ENCODE peak calls at places on chromosomes 3 and 15, in six cellular contexts. N is H7; X is neuronal stem cell; A is CD8-positive, alpha-beta T cell; Y is epithelial cell of esophagus; S is activated naive CD8-positive, alpha-beta T cell treated with anti-CD3 and anti-CD28 coated beads for 36 hours. D is an unnamed sample.

GRCh38 chr15:40763801-40764765 is at the start of gene GCHFR:
- DNase-seq in N (peak), X (peak), A (peak), Y (peak), S (peak), D (no peak)

GRCh38 chr3:10361375-10361774 is 40.5 kb upstream of the SEC13 start:
- DNase-seq in N (no peak), X (no peak), A (no peak), Y (no peak), S (no peak), D (no peak)

GRCh38 chr15:77819841-77820728 is 187.4 kb upstream of the LINGO1 start:
- DNase-seq in N (peak), X (no peak), A (no peak), Y (peak), S (no peak), D (no peak)

GRCh38 chr15:45276851-45277250 is 24.8 kb downstream of the SLC28A2 start:
- DNase-seq in N (peak), X (no peak), A (no peak), Y (peak), S (no peak), D (peak)

GRCh38 chr3:169879846-169880558 is 10.3 kb upstream of the LRRC31 start:
- DNase-seq in N (no peak), X (no peak), A (no peak), Y (no peak), S (no peak), D (no peak)

GRCh38 chr15:54575586-54575985 is 597.3 kb downstream of the UNC13C start:
- DNase-seq in N (no peak), X (no peak), A (no peak), Y (no peak), S (no peak), D (no peak)

GRCh38 chr3:127777861-127778711 is 44.2 kb downstream of the MGLL start:
- DNase-seq in N (no peak), X (no peak), A (no peak), Y (no peak), S (no peak), D (no peak)

GRCh38 chr3:122760457-122761271 is 33.0 kb downstream of the HSPBAP1 start:
- DNase-seq in N (peak), X (peak), A (no peak), Y (no peak), S (no peak), D (no peak)

GRCh38 chr15:43749690-43750345 is 3.6 kb downstream of the PDIA3 start:
- DNase-seq in N (no peak), X (no peak), A (no peak), Y (no peak), S (peak), D (no peak)

GRCh38 chr15:97902140-97902780 is 58.2 kb upstream of the ARRDC4 start:
- DNase-seq in N (no peak), X (no peak), A (no peak), Y (peak), S (no peak), D (no peak)

GRCh38 chr3:171829841-171830559 is 13.1 kb upstream of the TMEM212 start:
- DNase-seq in N (peak), X (no peak), A (no peak), Y (peak), S (no peak), D (peak)

GRCh38 chr3:46931631-46932441 is 44.7 kb downstream of the CCDC12 start:
- DNase-seq in N (no peak), X (no peak), A (no peak), Y (no peak), S (no peak), D (peak)

GRCh38 chr3:51975857-51976549 is 1.1 kb downstream of the ABHD14A start:
- DNase-seq in N (peak), X (no peak), A (no peak), Y (no peak), S (peak), D (no peak)

GRCh38 chr15:34709866-34710265 is 44.9 kb downstream of the GJD2 start:
- DNase-seq in N (no peak), X (no peak), A (no peak), Y (peak), S (no peak), D (no peak)

GRCh38 chr3:11769704-11770103 is 77.0 kb downstream of the TAMM41 start:
- DNase-seq in N (no peak), X (no peak), A (no peak), Y (peak), S (no peak), D (no peak)

GRCh38 chr15:51281368-51281967 is 56.9 kb downstream of the CYP19A1 start:
- DNase-seq in N (peak), X (peak), A (no peak), Y (peak), S (peak), D (peak)

GRCh38 chr3:44110643-44111042 is 131.0 kb upstream of the TOPAZ1 start:
- DNase-seq in N (no peak), X (no peak), A (no peak), Y (no peak), S (no peak), D (no peak)

GRCh38 chr3:149383703-149384102 is 6.3 kb upstream of the TM4SF1 start:
- DNase-seq in N (no peak), X (no peak), A (no peak), Y (no peak), S (no peak), D (no peak)

GRCh38 chr3:115989927-115990326 is 366.6 kb downstream of the GAP43 start:
- DNase-seq in N (no peak), X (no peak), A (no peak), Y (peak), S (no peak), D (no peak)

GRCh38 chr15:74960286-74960685 is 3.7 kb upstream of the RPP25 start:
- DNase-seq in N (no peak), X (no peak), A (no peak), Y (no peak), S (no peak), D (no peak)

GRCh38 chr15:57881361-57881760 is 174.8 kb downstream of the POLR2M start:
- DNase-seq in N (no peak), X (no peak), A (no peak), Y (no peak), S (no peak), D (no peak)

GRCh38 chr15:73927003-73927475 is 777 bp downstream of the LOXL1 start:
- DNase-seq in N (peak), X (no peak), A (no peak), Y (peak), S (peak), D (no peak)

GRCh38 chr3:45892161-45892560 is 5.8 kb downstream of the CCR9 start:
- DNase-seq in N (no peak), X (no peak), A (no peak), Y (no peak), S (no peak), D (no peak)

GRCh38 chr3:161284989-161285388 is 63.9 kb downstream of the NMD3 start:
- DNase-seq in N (no peak), X (no peak), A (no peak), Y (peak), S (no peak), D (no peak)

GRCh38 chr15:100060276-100060926 is 281.4 kb downstream of the ADAMTS17 start:
- DNase-seq in N (no peak), X (no peak), A (no peak), Y (peak), S (no peak), D (no peak)

GRCh38 chr3:16836505-16837237 is 48.1 kb upstream of the PLCL2 start:
- DNase-seq in N (no peak), X (no peak), A (no peak), Y (no peak), S (no peak), D (no peak)

GRCh38 chr15:28112962-28113361 is 13.8 kb upstream of the OCA2 start:
- DNase-seq in N (no peak), X (no peak), A (no peak), Y (no peak), S (no peak), D (no peak)

GRCh38 chr15:55526559-55527036 is 18.6 kb upstream of the DNAAF4 start:
- DNase-seq in N (peak), X (no peak), A (no peak), Y (peak), S (peak), D (peak)

GRCh38 chr15:38707802-38708671 is 143.4 kb upstream of the RASGRP1 start:
- DNase-seq in N (peak), X (peak), A (no peak), Y (peak), S (no peak), D (peak)

GRCh38 chr3:162437480-162437879 is 940.9 kb downstream of the OTOL1 start:
- DNase-seq in N (no peak), X (no peak), A (no peak), Y (peak), S (no peak), D (no peak)

GRCh38 chr15:63672369-63672768 is 75.2 kb downstream of the FBXL22 start:
- DNase-seq in N (no peak), X (no peak), A (no peak), Y (no peak), S (no peak), D (no peak)

GRCh38 chr3:114380233-114380645 is 86.4 kb downstream of the TIGIT start:
- DNase-seq in N (no peak), X (no peak), A (no peak), Y (peak), S (no peak), D (no peak)

GRCh38 chr3:134094491-134094890 is 64.8 kb upstream of the SLCO2A1 start:
- DNase-seq in N (no peak), X (no peak), A (no peak), Y (no peak), S (no peak), D (no peak)

GRCh38 chr15:68310178-68310810 is 32.7 kb downstream of the FEM1B start:
- DNase-seq in N (peak), X (no peak), A (no peak), Y (no peak), S (no peak), D (no peak)

D was measured in AML-193.